ENCODE peak calls at places on chromosomes 16 and 17, in ten cellular contexts. A is effector CD4-positive, alpha-beta T cell; J is ovary; Z is SW 1271; S is Right ventricle myocardium superior; V is NCI-H146; U is activated CD4-positive, CD25-positive, alpha-beta regulatory T cell; R is NCI-H1105; B is MG63; Q is HS-27A. M is an unnamed sample.

GRCh38 chr17:79513805-79514535 is 96.9 kb downstream of the RBFOX3 start:
- DNase-seq in A (no peak), J (no peak), Z (no peak), S (no peak), V (no peak), U (no peak), R (no peak), B (peak; percentile 23), Q (no peak), M (no peak)

GRCh38 chr17:80704381-80704819 is 159.8 kb downstream of the RPTOR start:
- DNase-seq in A (no peak), J (no peak), Z (no peak), S (no peak), V (peak; percentile 19), U (no peak), R (no peak), B (no peak), Q (no peak), M (no peak)

GRCh38 chr16:53704445-53704813 is 473 bp downstream of the FTO start:
- DNase-seq in A (no peak), J (no peak), Z (no peak), S (no peak), V (no peak), U (no peak), R (no peak), B (no peak), Q (no peak), M (no peak)

GRCh38 chr17:263271-263670 is 81.8 kb upstream of the DOC2B start:
- DNase-seq in A (no peak), J (peak; percentile 4), Z (no peak), S (no peak), V (no peak), U (no peak), R (no peak), B (no peak), Q (no peak), M (no peak)

GRCh38 chr16:11460820-11461594 is 115.7 kb downstream of the RMI2 start:
- DNase-seq in A (no peak), J (no peak), Z (no peak), S (no peak), V (no peak), U (no peak), R (no peak), B (no peak), Q (no peak), M (no peak)

GRCh38 chr17:48545022-48545376 is at the start of gene HOXB2:
- DNase-seq in A (no peak), J (no peak), Z (no peak), S (peak; percentile 65), V (peak; percentile 42), U (no peak), R (peak; percentile 62), B (peak; percentile 55), Q (no peak), M (no peak)

GRCh38 chr16:52572656-52573055 is 25.7 kb upstream of the TOX3 start:
- DNase-seq in A (no peak), J (no peak), Z (no peak), S (no peak), V (peak; percentile 9), U (no peak), R (peak; percentile 37), B (no peak), Q (no peak), M (no peak)

GRCh38 chr17:60089097-60089844 is 10.6 kb upstream of the HEATR6 start:
- DNase-seq in A (no peak), J (no peak), Z (no peak), S (no peak), V (no peak), U (no peak), R (no peak), B (no peak), Q (no peak), M (no peak)

GRCh38 chr17:1060991-1061390 is 64.1 kb downstream of the TIMM22 start:
- DNase-seq in A (no peak), J (peak; percentile 47), Z (peak; percentile 97), S (peak; percentile 65), V (no peak), U (no peak), R (no peak), B (peak; percentile 98), Q (peak; percentile 81), M (peak; percentile 85)

GRCh38 chr17:76643553-76644148 is at the start of gene ST6GALNAC1:
- DNase-seq in A (peak; percentile 12), J (no peak), Z (no peak), S (no peak), V (peak; percentile 29), U (no peak), R (no peak), B (no peak), Q (no peak), M (no peak)

GRCh38 chr16:13083687-13084086 is 182.3 kb downstream of the SHISA9 start:
- DNase-seq in A (no peak), J (no peak), Z (no peak), S (no peak), V (no peak), U (no peak), R (peak; percentile 66), B (no peak), Q (no peak), M (no peak)

GRCh38 chr17:31538080-31538762 is 146.7 kb downstream of the RAB11FIP4 start:
- DNase-seq in A (no peak), J (no peak), Z (no peak), S (no peak), V (no peak), U (no peak), R (no peak), B (no peak), Q (no peak), M (no peak)

GRCh38 chr17:33335491-33336173 is 42.5 kb upstream of the ASIC2 start:
- DNase-seq in A (no peak), J (no peak), Z (peak; percentile 10), S (no peak), V (no peak), U (no peak), R (no peak), B (no peak), Q (no peak), M (no peak)

GRCh38 chr16:16096161-16096857 is 127.0 kb downstream of the ABCC6 start:
- DNase-seq in A (no peak), J (peak; percentile 63), Z (no peak), S (peak; percentile 54), V (no peak), U (no peak), R (no peak), B (no peak), Q (no peak), M (no peak)

GRCh38 chr16:67975321-67976105 is 4.8 kb downstream of the DPEP3 start:
- DNase-seq in A (no peak), J (no peak), Z (no peak), S (no peak), V (no peak), U (no peak), R (no peak), B (no peak), Q (no peak), M (no peak)

GRCh38 chr16:27434141-27435051 is 32.4 kb downstream of the IL21R start:
- DNase-seq in A (no peak), J (peak; percentile 1), Z (no peak), S (no peak), V (no peak), U (no peak), R (no peak), B (no peak), Q (no peak), M (no peak)

GRCh38 chr17:8674344-8675305 is 44.1 kb upstream of the MYH10 start:
- DNase-seq in A (no peak), J (peak; percentile 59), Z (no peak), S (peak; percentile 82), V (no peak), U (no peak), R (no peak), B (no peak), Q (no peak), M (no peak)

GRCh38 chr17:47745037-47745380 is 12.0 kb downstream of the TBX21 start:
- DNase-seq in A (no peak), J (no peak), Z (no peak), S (no peak), V (no peak), U (no peak), R (no peak), B (no peak), Q (no peak), M (no peak)

GRCh38 chr16:76729525-76729924 is 452.3 kb downstream of the CNTNAP4 start:
- DNase-seq in A (no peak), J (no peak), Z (no peak), S (no peak), V (peak; percentile 79), U (no peak), R (no peak), B (peak; percentile 2), Q (no peak), M (peak; percentile 0)

GRCh38 chr16:81432899-81433560 is 11.6 kb upstream of the CMIP start:
- DNase-seq in A (no peak), J (no peak), Z (no peak), S (no peak), V (peak; percentile 66), U (no peak), R (no peak), B (no peak), Q (no peak), M (no peak)

GRCh38 chr16:85878875-85879274 is 20.1 kb upstream of the IRF8 start:
- DNase-seq in A (no peak), J (no peak), Z (peak; percentile 66), S (no peak), V (no peak), U (no peak), R (no peak), B (peak; percentile 55), Q (no peak), M (peak; percentile 4)

GRCh38 chr16:54066451-54067056 is 220.0 kb downstream of the IRX3 start:
- DNase-seq in A (no peak), J (no peak), Z (no peak), S (no peak), V (no peak), U (no peak), R (no peak), B (peak; percentile 81), Q (peak; percentile 24), M (peak; percentile 27)

GRCh38 chr17:71975331-71975801 is 145.5 kb upstream of the SOX9 start:
- DNase-seq in A (no peak), J (no peak), Z (no peak), S (peak; percentile 85), V (no peak), U (no peak), R (no peak), B (peak; percentile 78), Q (no peak), M (no peak)

GRCh38 chr17:8939496-8940334 is 25.8 kb downstream of the PIK3R5 start:
- DNase-seq in A (peak; percentile 34), J (no peak), Z (no peak), S (no peak), V (no peak), U (no peak), R (no peak), B (no peak), Q (no peak), M (no peak)

GRCh38 chr16:72124148-72124547 is 30.5 kb downstream of the DHX38 start:
- DNase-seq in A (no peak), J (no peak), Z (no peak), S (no peak), V (no peak), U (no peak), R (no peak), B (no peak), Q (no peak), M (no peak)

GRCh38 chr17:42163113-42163512 is 8.3 kb upstream of the RAB5C start:
- DNase-seq in A (no peak), J (no peak), Z (no peak), S (no peak), V (peak; percentile 16), U (peak; percentile 9), R (no peak), B (no peak), Q (no peak), M (no peak)

GRCh38 chr16:57617604-57618111 is 10.8 kb upstream of the ADGRG1 start:
- DNase-seq in A (no peak), J (peak; percentile 5), Z (no peak), S (peak; percentile 32), V (no peak), U (no peak), R (no peak), B (no peak), Q (no peak), M (no peak)

GRCh38 chr17:37787055-37787720 is 42.3 kb upstream of the HNF1B start:
- DNase-seq in A (no peak), J (no peak), Z (no peak), S (no peak), V (no peak), U (no peak), R (no peak), B (peak; percentile 98), Q (no peak), M (peak; percentile 39)